ENCODE peak calls at places on chromosomes 12 and 14, in four cellular contexts. K, J, N and A are unnamed samples.

GRCh38 chr12:75850751-75851462 is 180.7 kb downstream of the PHLDA1 start:
- DNase-seq in N (no peak), K (peak; percentile 86), J (no peak), A (no peak)

GRCh38 chr14:104367811-104368750 is 211.5 kb upstream of the C14orf180 start:
- DNase-seq in K (no peak), J (no peak), N (no peak), A (peak; percentile 68)

GRCh38 chr12:132154941-132155770 is 10.9 kb downstream of the NOC4L start:
- DNase-seq in N (no peak), K (peak; percentile 12), J (no peak), A (no peak)

GRCh38 chr12:132622437-132623071 is 4.0 kb downstream of the P2RX2 start:
- DNase-seq in J (peak; percentile 10), N (no peak), K (peak; percentile 81), A (no peak)

GRCh38 chr14:100246809-100247428 is 8.0 kb downstream of the YY1 start:
- DNase-seq in J (peak; percentile 65), N (no peak), K (peak; percentile 67), A (no peak)

GRCh38 chr12:69440016-69440415 is 30.2 kb upstream of the FRS2 start:
- DNase-seq in N (no peak), J (no peak), K (no peak), A (no peak)

GRCh38 chr12:90572778-90573177 is 382.2 kb downstream of the CCER1 start:
- DNase-seq in J (no peak), K (no peak), N (no peak), A (no peak)

GRCh38 chr14:50718949-50719348 is 50.8 kb upstream of the SAV1 start:
- DNase-seq in K (no peak), J (no peak), N (no peak), A (no peak)

GRCh38 chr12:39581592-39581991 is 38.0 kb downstream of the ABCD2 start:
- DNase-seq in N (no peak), K (no peak), J (no peak), A (no peak)

GRCh38 chr12:131863711-131864396 is 30.6 kb upstream of the ULK1 start:
- DNase-seq in J (peak; percentile 14), N (no peak), K (no peak), A (no peak)

GRCh38 chr12:47155457-47156166 is 75.9 kb upstream of the AMIGO2 start:
- DNase-seq in N (no peak), J (no peak), K (no peak), A (no peak)